ENCODE peak calls at places on chromosomes 12 and 14, in five cellular contexts. M is IMR-90, Q is Calu3, B is endothelial cell, J is cardiac fibroblast. O is an unnamed sample.

GRCh38 chr12:124814741-124815613 is 48.7 kb downstream of the SCARB1 start:
- DNase-seq in M (no peak), Q (no peak), B (no peak), J (peak; percentile 14), O (no peak)

GRCh38 chr14:95953111-95953724 is 76.6 kb downstream of the TUNAR start:
- DNase-seq in M (no peak), Q (no peak), B (peak; percentile 22), J (peak; percentile 1), O (no peak)

GRCh38 chr12:124129132-124129531 is 156.1 kb downstream of the ZNF664 start:
- DNase-seq in M (no peak), Q (no peak), B (no peak), J (no peak), O (no peak)

GRCh38 chr12:6271281-6271680 is 39.2 kb upstream of the PLEKHG6 start:
- DNase-seq in M (no peak), Q (no peak), B (no peak), J (no peak), O (no peak)

GRCh38 chr14:69325086-69325485 is 65.1 kb downstream of the GALNT16 start:
- DNase-seq in M (no peak), Q (no peak), B (no peak), J (no peak), O (no peak)

GRCh38 chr12:13339538-13339937 is 143.0 kb downstream of the EMP1 start:
- DNase-seq in M (no peak), Q (peak; percentile 68), B (no peak), J (no peak), O (no peak)

GRCh38 chr12:31518680-31519227 is 72.2 kb downstream of the DENND5B start:
- DNase-seq in M (peak; percentile 100), Q (peak; percentile 57), B (no peak), J (peak; percentile 99), O (no peak)

GRCh38 chr12:71780207-71780822 is 25.7 kb downstream of the RAB21 start:
- DNase-seq in M (peak; percentile 50), Q (peak; percentile 66), B (peak; percentile 48), J (peak; percentile 60), O (peak; percentile 62)

GRCh38 chr12:46930101-46930500 is 104.3 kb upstream of the SLC38A4 start:
- DNase-seq in M (no peak), Q (no peak), B (no peak), J (no peak), O (no peak)

GRCh38 chr12:49348781-49349180 is 2.1 kb downstream of the DNAJC22 start:
- DNase-seq in M (no peak), Q (no peak), B (no peak), J (no peak), O (no peak)

GRCh38 chr14:68325267-68325807 is 467.5 kb downstream of the ZFP36L1 start:
- DNase-seq in M (no peak), Q (no peak), B (no peak), J (no peak), O (no peak)

GRCh38 chr14:92982941-92983340 is 60.0 kb downstream of the CHGA start:
- DNase-seq in M (peak; percentile 3), Q (no peak), B (no peak), J (no peak), O (no peak)

GRCh38 chr12:126700115-126700514 is 1566.9 kb upstream of the TMEM132C start:
- DNase-seq in M (no peak), Q (no peak), B (no peak), J (no peak), O (no peak)

GRCh38 chr14:76771432-76771980 is 10.2 kb downstream of the VASH1 start:
- DNase-seq in M (no peak), Q (no peak), B (no peak), J (no peak), O (no peak)

GRCh38 chr12:13450231-13451080 is 253.9 kb downstream of the EMP1 start:
- DNase-seq in M (no peak), Q (no peak), B (no peak), J (no peak), O (no peak)

GRCh38 chr12:19177754-19178153 is 48.2 kb downstream of the PLEKHA5 start:
- DNase-seq in M (peak; percentile 79), Q (no peak), B (no peak), J (no peak), O (no peak)

GRCh38 chr14:88289214-88289613 is 33.9 kb downstream of the KCNK10 start:
- DNase-seq in M (peak; percentile 13), Q (no peak), B (no peak), J (peak; percentile 0), O (no peak)

GRCh38 chr12:3035815-3036702 is 41.1 kb upstream of the TSPAN9 start:
- DNase-seq in M (peak; percentile 21), Q (no peak), B (no peak), J (peak; percentile 39), O (no peak)

GRCh38 chr12:75964150-75964549 is 67.4 kb downstream of the PHLDA1 start:
- DNase-seq in M (no peak), Q (no peak), B (no peak), J (no peak), O (peak; percentile 26)

GRCh38 chr14:67418368-67419174 is 6.6 kb upstream of the PLEK2 start:
- DNase-seq in M (peak; percentile 39), Q (peak; percentile 58), B (no peak), J (no peak), O (no peak)

GRCh38 chr12:51937941-51938340 is 13.6 kb upstream of the ACVR1B start:
- DNase-seq in M (no peak), Q (no peak), B (no peak), J (no peak), O (no peak)

GRCh38 chr14:58668848-58669480 is 31.2 kb downstream of the DACT1 start:
- DNase-seq in M (no peak), Q (no peak), B (no peak), J (no peak), O (no peak)

GRCh38 chr12:24226745-24227350 is 277.4 kb upstream of the SOX5 start:
- DNase-seq in M (peak; percentile 91), Q (peak; percentile 41), B (no peak), J (peak; percentile 89), O (no peak)

DNA sequence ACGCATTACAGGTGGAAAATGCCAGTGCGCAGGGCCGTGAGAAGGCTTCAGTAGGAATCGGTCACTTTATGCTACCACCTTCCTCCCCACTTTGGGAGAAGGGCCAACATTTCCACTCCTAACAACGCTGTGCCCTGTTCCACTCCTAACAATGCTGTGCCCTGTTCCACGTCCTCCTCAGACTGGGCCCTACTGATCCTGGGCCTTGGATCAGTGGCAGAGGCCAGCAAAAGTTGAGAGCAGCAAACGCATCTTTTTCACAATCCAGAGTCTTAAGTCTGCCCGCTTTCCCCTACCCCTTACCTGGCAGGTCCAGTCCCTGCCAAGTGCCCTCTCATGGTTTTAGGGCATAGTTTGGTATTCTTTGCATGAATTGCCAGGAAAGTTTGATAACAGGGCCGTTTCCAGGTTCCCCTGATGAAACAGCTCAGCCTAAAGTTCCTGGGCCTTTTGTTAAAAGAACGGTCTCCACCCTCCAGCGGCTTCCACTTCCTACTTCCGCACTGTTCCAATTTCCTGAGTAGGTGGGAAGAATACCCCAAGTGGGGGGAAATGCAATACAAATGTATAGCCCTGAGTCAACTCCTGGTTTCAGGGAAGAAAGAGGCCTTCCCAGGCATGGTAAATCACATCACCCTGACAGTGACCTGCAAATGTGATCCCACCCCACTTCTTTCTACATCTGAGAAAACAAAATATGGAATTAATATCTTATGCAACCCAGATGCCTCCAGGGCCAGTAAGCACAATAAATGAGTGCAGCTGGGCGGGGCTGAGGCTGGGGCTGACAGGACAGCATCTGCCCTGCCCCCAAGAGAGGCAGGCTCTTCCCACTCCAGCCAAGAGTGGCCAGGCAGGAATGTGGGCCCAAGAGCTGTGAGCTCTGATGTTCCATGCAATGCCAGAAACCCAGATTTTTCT is 15.0 kb downstream of the KCTD10 start:
- DNase-seq in M (peak; percentile 95), Q (peak; percentile 54), B (peak; percentile 51), J (peak; percentile 98), O (no peak)
- TF ChIP-seq CTCF in M (no peak), Q (no peak), B (no peak), J (no peak), O (no peak)

DNA sequence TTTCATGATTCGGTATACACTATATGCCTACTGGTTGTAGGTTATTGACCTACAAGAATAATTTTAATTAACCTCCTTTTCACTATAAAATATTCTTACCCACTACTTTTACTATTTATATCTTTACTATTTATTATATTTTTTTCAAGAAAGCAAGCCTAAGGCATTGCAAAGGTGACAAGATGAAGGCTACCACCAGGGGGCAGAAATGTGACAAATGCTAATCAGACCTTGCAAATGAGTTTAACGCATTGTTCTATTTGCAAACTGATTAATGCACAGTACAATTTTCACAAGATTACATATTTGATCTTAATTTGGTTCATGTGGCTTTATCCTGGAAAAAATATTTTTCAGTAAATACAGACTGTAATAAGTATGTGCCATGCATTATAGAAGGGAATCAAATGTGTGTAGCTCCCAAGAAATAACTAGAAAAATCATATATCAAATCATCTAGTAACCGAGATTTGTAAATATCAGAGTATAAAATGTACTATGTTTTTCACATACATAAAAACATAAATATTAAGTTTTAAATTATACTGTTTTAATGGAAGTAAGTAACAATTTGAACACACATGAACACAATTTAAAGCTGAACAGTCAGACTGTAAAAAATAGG is 107.0 kb downstream of the ADAMTS20 start:
- DNase-seq in M (peak; percentile 59), Q (peak; percentile 68), B (peak; percentile 73), J (peak; percentile 78), O (peak; percentile 77)
- TF ChIP-seq CTCF in M (peak; percentile 64), Q (peak; percentile 48), B (peak; percentile 92), J (peak; percentile 81), O (peak; percentile 84)

GRCh38 chr12:14573118-14573517 is 5.4 kb upstream of the PLBD1 start:
- DNase-seq in M (no peak), Q (no peak), B (no peak), J (no peak), O (no peak)

GRCh38 chr12:14570231-14570630 is 2.5 kb upstream of the PLBD1 start:
- DNase-seq in M (no peak), Q (no peak), B (no peak), J (no peak), O (no peak)

GRCh38 chr12:14571779-14572178 is 4.1 kb upstream of the PLBD1 start:
- DNase-seq in M (no peak), Q (no peak), B (no peak), J (no peak), O (no peak)

GRCh38 chr12:14575585-14575984 is 7.9 kb upstream of the PLBD1 start:
- DNase-seq in M (no peak), Q (no peak), B (no peak), J (no peak), O (no peak)

DNA sequence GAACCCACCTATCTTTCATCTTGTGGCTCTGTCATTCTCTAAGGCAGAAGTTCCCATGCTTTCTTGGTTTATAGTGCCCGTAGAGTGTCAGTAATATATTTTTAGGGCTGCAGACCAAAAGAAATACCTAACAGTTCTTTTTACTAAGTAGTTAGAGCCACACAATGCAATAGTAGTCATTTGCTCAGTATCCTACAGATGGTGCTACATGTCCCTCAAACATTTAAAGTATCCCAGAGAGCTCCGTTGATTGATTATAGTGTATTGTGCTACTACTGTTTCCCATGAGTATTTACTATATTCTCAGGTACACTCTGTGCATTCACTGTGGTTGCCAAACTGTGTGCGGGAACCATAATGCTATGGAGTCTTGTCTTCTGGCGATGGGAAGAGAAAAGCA is 4.7 kb upstream of the PLBD1 start:
- DNase-seq in M (no peak), Q (no peak), B (no peak), J (no peak), O (no peak)
- TF ChIP-seq CTCF in M (no peak), Q (peak; percentile 13), B (no peak), J (no peak), O (no peak)

GRCh38 chr12:128702344-128702743 is 121.4 kb downstream of the SLC15A4 start:
- DNase-seq in M (no peak), Q (no peak), B (no peak), J (no peak), O (no peak)
- TF ChIP-seq CTCF in M (no peak), Q (no peak), B (no peak), J (no peak), O (no peak)

O was measured in activated CD8-positive, alpha-beta T cell treated with anti-CD3 and anti-CD28 coated beads for 36 hours.